ENCODE peak calls at places on chromosomes 3 and 15, in six cellular contexts. One of them, this sample, is unnamed.

GRCh38 chr3:17640466-17640865 is 102.0 kb downstream of the TBC1D5 start:
- DNase-seq in fibroblast of the aortic adventitia: peak
- DNase-seq in choroid plexus epithelial cell: peak
- DNase-seq in esophagus squamous epithelium: no peak
- DNase-seq in lower leg skin: no peak
- DNase-seq in AG09319: no peak
- DNase-seq in this sample: no peak

GRCh38 chr3:38843898-38844297 is 27.9 kb upstream of the SCN10A start:
- DNase-seq in choroid plexus epithelial cell: peak
- DNase-seq in lower leg skin: no peak
- DNase-seq in AG09319: peak
- DNase-seq in fibroblast of the aortic adventitia: peak
- DNase-seq in esophagus squamous epithelium: no peak
- DNase-seq in this sample: no peak

GRCh38 chr3:186583820-186584219 is 13.3 kb downstream of the DNAJB11 start:
- DNase-seq in fibroblast of the aortic adventitia: no peak
- DNase-seq in AG09319: peak
- DNase-seq in choroid plexus epithelial cell: peak
- DNase-seq in esophagus squamous epithelium: no peak
- DNase-seq in lower leg skin: no peak
- DNase-seq in this sample: no peak

GRCh38 chr3:8442993-8443670 is 58.5 kb upstream of the LMCD1 start:
- DNase-seq in fibroblast of the aortic adventitia: peak
- DNase-seq in choroid plexus epithelial cell: peak
- DNase-seq in lower leg skin: no peak
- DNase-seq in AG09319: no peak
- DNase-seq in esophagus squamous epithelium: no peak
- DNase-seq in this sample: no peak

GRCh38 chr15:88802991-88803240 is 320 bp upstream of the ACAN start:
- DNase-seq in AG09319: no peak
- DNase-seq in esophagus squamous epithelium: no peak
- DNase-seq in choroid plexus epithelial cell: no peak
- DNase-seq in fibroblast of the aortic adventitia: no peak
- DNase-seq in lower leg skin: no peak
- DNase-seq in this sample: no peak

GRCh38 chr3:135145581-135145980 is 350.5 kb downstream of the EPHB1 start:
- DNase-seq in lower leg skin: no peak
- DNase-seq in AG09319: no peak
- DNase-seq in fibroblast of the aortic adventitia: peak
- DNase-seq in esophagus squamous epithelium: no peak
- DNase-seq in choroid plexus epithelial cell: no peak
- DNase-seq in this sample: no peak

GRCh38 chr15:29065571-29065970 is 179.8 kb downstream of the APBA2 start:
- DNase-seq in esophagus squamous epithelium: no peak
- DNase-seq in AG09319: no peak
- DNase-seq in choroid plexus epithelial cell: no peak
- DNase-seq in fibroblast of the aortic adventitia: no peak
- DNase-seq in lower leg skin: no peak
- DNase-seq in this sample: no peak

GRCh38 chr15:70578196-70578595 is 185.2 kb downstream of the UACA start:
- DNase-seq in choroid plexus epithelial cell: no peak
- DNase-seq in AG09319: no peak
- DNase-seq in esophagus squamous epithelium: no peak
- DNase-seq in fibroblast of the aortic adventitia: no peak
- DNase-seq in lower leg skin: no peak
- DNase-seq in this sample: no peak

GRCh38 chr3:197456271-197457091 is 99.3 kb downstream of the BDH1 start:
- DNase-seq in choroid plexus epithelial cell: peak
- DNase-seq in AG09319: peak
- DNase-seq in lower leg skin: peak
- DNase-seq in esophagus squamous epithelium: no peak
- DNase-seq in fibroblast of the aortic adventitia: peak
- DNase-seq in this sample: peak

GRCh38 chr3:59503441-59503840 is 453.6 kb upstream of the CFAP20DC start:
- DNase-seq in esophagus squamous epithelium: no peak
- DNase-seq in choroid plexus epithelial cell: no peak
- DNase-seq in AG09319: no peak
- DNase-seq in lower leg skin: no peak
- DNase-seq in fibroblast of the aortic adventitia: no peak
- DNase-seq in this sample: no peak

GRCh38 chr15:29945943-29946591 is 123.8 kb upstream of the TJP1 start:
- DNase-seq in fibroblast of the aortic adventitia: peak
- DNase-seq in choroid plexus epithelial cell: no peak
- DNase-seq in esophagus squamous epithelium: no peak
- DNase-seq in AG09319: no peak
- DNase-seq in lower leg skin: no peak
- DNase-seq in this sample: no peak

GRCh38 chr15:48440084-48440483 is 108.9 kb downstream of the DUT start:
- DNase-seq in AG09319: peak
- DNase-seq in lower leg skin: peak
- DNase-seq in esophagus squamous epithelium: no peak
- DNase-seq in choroid plexus epithelial cell: peak
- DNase-seq in fibroblast of the aortic adventitia: peak
- DNase-seq in this sample: no peak

GRCh38 chr15:70566047-70566835 is 197.1 kb downstream of the UACA start:
- DNase-seq in AG09319: no peak
- DNase-seq in choroid plexus epithelial cell: peak
- DNase-seq in fibroblast of the aortic adventitia: no peak
- DNase-seq in lower leg skin: no peak
- DNase-seq in esophagus squamous epithelium: no peak
- DNase-seq in this sample: no peak

GRCh38 chr15:101652783-101653430 is 726 bp upstream of the TM2D3 start:
- DNase-seq in choroid plexus epithelial cell: no peak
- DNase-seq in lower leg skin: no peak
- DNase-seq in fibroblast of the aortic adventitia: no peak
- DNase-seq in AG09319: no peak
- DNase-seq in esophagus squamous epithelium: no peak
- DNase-seq in this sample: no peak

GRCh38 chr3:105614288-105615030 is 247.8 kb downstream of the ALCAM start:
- DNase-seq in AG09319: no peak
- DNase-seq in fibroblast of the aortic adventitia: peak
- DNase-seq in esophagus squamous epithelium: no peak
- DNase-seq in lower leg skin: no peak
- DNase-seq in choroid plexus epithelial cell: peak
- DNase-seq in this sample: no peak

GRCh38 chr15:99986297-99987118 is 253.3 kb upstream of the LYSMD4 start:
- DNase-seq in choroid plexus epithelial cell: peak
- DNase-seq in esophagus squamous epithelium: no peak
- DNase-seq in lower leg skin: no peak
- DNase-seq in fibroblast of the aortic adventitia: no peak
- DNase-seq in AG09319: no peak
- DNase-seq in this sample: no peak

GRCh38 chr3:52317601-52318000 is 1.5 kb downstream of the DNAH1 start:
- DNase-seq in lower leg skin: peak
- DNase-seq in choroid plexus epithelial cell: peak
- DNase-seq in fibroblast of the aortic adventitia: no peak
- DNase-seq in AG09319: no peak
- DNase-seq in esophagus squamous epithelium: no peak
- DNase-seq in this sample: no peak

GRCh38 chr3:112117415-112117814 is 15.6 kb downstream of the GCSAM start:
- DNase-seq in choroid plexus epithelial cell: no peak
- DNase-seq in esophagus squamous epithelium: no peak
- DNase-seq in lower leg skin: no peak
- DNase-seq in AG09319: no peak
- DNase-seq in fibroblast of the aortic adventitia: no peak
- DNase-seq in this sample: no peak

GRCh38 chr3:85801955-85802354 is 843.2 kb downstream of the CADM2 start:
- DNase-seq in esophagus squamous epithelium: no peak
- DNase-seq in AG09319: no peak
- DNase-seq in lower leg skin: no peak
- DNase-seq in fibroblast of the aortic adventitia: no peak
- DNase-seq in choroid plexus epithelial cell: peak
- DNase-seq in this sample: no peak

GRCh38 chr3:168828014-168828413 is 732.3 kb upstream of the GOLIM4 start:
- DNase-seq in esophagus squamous epithelium: no peak
- DNase-seq in AG09319: no peak
- DNase-seq in lower leg skin: no peak
- DNase-seq in choroid plexus epithelial cell: no peak
- DNase-seq in fibroblast of the aortic adventitia: no peak
- DNase-seq in this sample: no peak

GRCh38 chr3:32084870-32085269 is 21.6 kb upstream of the GPD1L start:
- DNase-seq in choroid plexus epithelial cell: no peak
- DNase-seq in esophagus squamous epithelium: no peak
- DNase-seq in AG09319: no peak
- DNase-seq in lower leg skin: no peak
- DNase-seq in fibroblast of the aortic adventitia: no peak
- DNase-seq in this sample: no peak

GRCh38 chr15:71303977-71304376 is 188.7 kb downstream of the THSD4 start:
- DNase-seq in AG09319: no peak
- DNase-seq in fibroblast of the aortic adventitia: no peak
- DNase-seq in lower leg skin: no peak
- DNase-seq in choroid plexus epithelial cell: no peak
- DNase-seq in esophagus squamous epithelium: no peak
- DNase-seq in this sample: no peak

GRCh38 chr15:65655026-65655425 is 33.3 kb downstream of the SLC24A1 start:
- DNase-seq in esophagus squamous epithelium: no peak
- DNase-seq in choroid plexus epithelial cell: peak
- DNase-seq in AG09319: no peak
- DNase-seq in fibroblast of the aortic adventitia: peak
- DNase-seq in lower leg skin: no peak
- DNase-seq in this sample: no peak

GRCh38 chr3:167172377-167172776 is 207.7 kb downstream of the ZBBX start:
- DNase-seq in esophagus squamous epithelium: no peak
- DNase-seq in fibroblast of the aortic adventitia: no peak
- DNase-seq in choroid plexus epithelial cell: no peak
- DNase-seq in AG09319: no peak
- DNase-seq in lower leg skin: no peak
- DNase-seq in this sample: no peak

GRCh38 chr15:44729394-44729913 is 6.9 kb upstream of the TRIM69 start:
- DNase-seq in fibroblast of the aortic adventitia: peak
- DNase-seq in esophagus squamous epithelium: no peak
- DNase-seq in AG09319: no peak
- DNase-seq in choroid plexus epithelial cell: no peak
- DNase-seq in lower leg skin: no peak
- DNase-seq in this sample: no peak

GRCh38 chr3:9201895-9202294 is 47.6 kb downstream of the SRGAP3 start:
- DNase-seq in choroid plexus epithelial cell: no peak
- DNase-seq in lower leg skin: no peak
- DNase-seq in esophagus squamous epithelium: no peak
- DNase-seq in fibroblast of the aortic adventitia: no peak
- DNase-seq in AG09319: no peak
- DNase-seq in this sample: no peak

GRCh38 chr15:52068004-52068403 is 44.6 kb downstream of the BCL2L10 start:
- DNase-seq in fibroblast of the aortic adventitia: peak
- DNase-seq in lower leg skin: no peak
- DNase-seq in AG09319: no peak
- DNase-seq in esophagus squamous epithelium: no peak
- DNase-seq in choroid plexus epithelial cell: peak
- DNase-seq in this sample: no peak

GRCh38 chr3:176651622-176652021 is 545.7 kb downstream of the TBL1XR1 start:
- DNase-seq in AG09319: no peak
- DNase-seq in fibroblast of the aortic adventitia: no peak
- DNase-seq in esophagus squamous epithelium: no peak
- DNase-seq in choroid plexus epithelial cell: peak
- DNase-seq in lower leg skin: no peak
- DNase-seq in this sample: no peak
- TF ChIP-seq CTCF in AG09319: no peak
- TF ChIP-seq CTCF in fibroblast of the aortic adventitia: no peak
- TF ChIP-seq CTCF in esophagus squamous epithelium: no peak
- TF ChIP-seq CTCF in choroid plexus epithelial cell: peak
- TF ChIP-seq CTCF in lower leg skin: no peak
- TF ChIP-seq CTCF in this sample: no peak

DNA sequence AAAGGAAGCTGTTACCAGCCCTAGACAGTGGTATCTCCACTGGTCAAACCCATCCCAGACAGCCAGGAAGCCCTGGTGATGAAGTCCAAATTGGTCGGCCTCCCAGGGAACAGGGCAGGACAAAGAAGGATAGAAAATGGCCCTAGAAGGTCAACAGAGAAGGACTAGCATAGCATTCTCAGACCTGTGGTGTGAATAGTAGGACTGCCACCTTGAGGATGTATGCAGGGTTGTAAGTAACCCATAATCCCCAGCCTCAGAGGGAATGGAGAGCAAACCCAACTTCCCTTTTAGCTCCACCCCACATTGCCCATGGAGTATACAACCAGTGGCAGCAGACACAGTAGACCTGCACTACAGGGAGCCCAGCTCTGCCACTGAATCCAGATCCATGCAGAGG is 68.6 kb upstream of the EIF1B start:
- DNase-seq in lower leg skin: no peak
- DNase-seq in choroid plexus epithelial cell: no peak
- DNase-seq in esophagus squamous epithelium: no peak
- DNase-seq in fibroblast of the aortic adventitia: no peak
- DNase-seq in AG09319: no peak
- DNase-seq in this sample: no peak
- TF ChIP-seq CTCF in lower leg skin: no peak
- TF ChIP-seq CTCF in choroid plexus epithelial cell: no peak
- TF ChIP-seq CTCF in esophagus squamous epithelium: no peak
- TF ChIP-seq CTCF in fibroblast of the aortic adventitia: no peak
- TF ChIP-seq CTCF in AG09319: no peak
- TF ChIP-seq CTCF in this sample: no peak

DNA sequence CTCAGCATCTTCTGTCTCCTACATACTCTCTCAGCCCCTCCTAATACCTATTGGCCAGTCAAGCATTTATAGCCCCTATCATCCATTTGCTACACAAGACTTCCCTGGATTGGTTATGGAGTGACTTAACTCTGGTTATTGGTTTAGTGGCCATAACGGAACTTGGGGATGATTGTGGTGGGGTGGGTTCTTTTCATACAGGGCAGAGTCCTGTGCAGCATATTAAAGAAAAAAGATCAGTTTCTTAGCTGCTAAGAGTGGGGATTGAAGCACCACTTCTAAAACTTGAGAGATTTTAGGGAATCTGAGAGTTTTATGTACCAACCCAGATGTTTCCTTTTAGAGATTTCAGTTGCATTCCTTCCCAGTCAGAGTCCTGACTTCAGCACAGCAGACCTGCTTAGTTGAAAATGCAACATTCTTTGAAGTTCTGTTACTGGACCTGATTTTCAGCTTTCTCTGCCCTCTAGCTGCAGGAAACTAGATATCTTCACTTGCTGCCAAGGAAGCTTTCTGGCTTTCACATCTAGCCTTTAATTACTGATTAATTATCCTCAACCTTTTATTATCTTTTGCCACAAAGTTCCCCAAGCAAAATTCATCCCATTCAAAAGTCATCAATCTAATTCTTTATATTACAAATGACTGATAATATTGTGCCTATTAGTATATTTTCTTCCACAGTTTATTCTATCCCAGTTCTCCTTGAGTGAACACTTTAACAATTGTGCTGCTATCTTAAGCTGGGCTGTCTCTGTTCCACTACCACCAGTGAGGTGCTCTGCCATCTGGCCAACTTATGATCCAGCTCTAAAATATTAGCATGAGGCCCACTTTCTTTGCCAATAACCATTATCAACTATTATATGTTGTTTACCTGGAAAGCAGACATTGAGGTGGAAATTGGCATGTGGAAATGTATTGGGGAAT is 906.0 kb upstream of the ALCAM start:
- DNase-seq in fibroblast of the aortic adventitia: peak
- DNase-seq in esophagus squamous epithelium: no peak
- DNase-seq in lower leg skin: no peak
- DNase-seq in choroid plexus epithelial cell: peak
- DNase-seq in AG09319: peak
- DNase-seq in this sample: no peak
- TF ChIP-seq CTCF in fibroblast of the aortic adventitia: peak
- TF ChIP-seq CTCF in esophagus squamous epithelium: no peak
- TF ChIP-seq CTCF in lower leg skin: no peak
- TF ChIP-seq CTCF in choroid plexus epithelial cell: peak
- TF ChIP-seq CTCF in AG09319: peak
- TF ChIP-seq CTCF in this sample: peak

GRCh38 chr3:50620420-50620819 is 3.5 kb downstream of the MAPKAPK3 start:
- DNase-seq in choroid plexus epithelial cell: no peak
- DNase-seq in esophagus squamous epithelium: no peak
- DNase-seq in AG09319: no peak
- DNase-seq in lower leg skin: no peak
- DNase-seq in fibroblast of the aortic adventitia: no peak
- DNase-seq in this sample: no peak
- TF ChIP-seq CTCF in choroid plexus epithelial cell: no peak
- TF ChIP-seq CTCF in esophagus squamous epithelium: no peak
- TF ChIP-seq CTCF in AG09319: no peak
- TF ChIP-seq CTCF in lower leg skin: no peak
- TF ChIP-seq CTCF in fibroblast of the aortic adventitia: no peak
- TF ChIP-seq CTCF in this sample: no peak